ENCODE peak calls at places on chromosomes 2 and 18, in seven cellular contexts. K is GM12865, L is prostate gland, F is GM23338, Q is bronchial epithelial cell, S is nephron progenitor cell, D is stomach. M is an unnamed sample.

GRCh38 chr2:155382781-155383180 is 684.3 kb downstream of the KCNJ3 start:
- DNase-seq in F (no peak), D (no peak), L (no peak), S (no peak), Q (no peak), K (no peak), M (no peak)

GRCh38 chr2:224584768-224585204 is 377 bp downstream of the CUL3 start:
- DNase-seq in F (peak), L (peak), S (no peak), K (peak), D (peak), Q (no peak), M (peak)

GRCh38 chr2:203692039-203692710 is 14.3 kb upstream of the CD28 start:
- DNase-seq in D (no peak), S (peak), L (no peak), F (no peak), K (no peak), Q (no peak), M (no peak)

GRCh38 chr2:76446872-76447271 is 736.2 kb upstream of the GCFC2 start:
- DNase-seq in L (no peak), K (no peak), S (no peak), Q (no peak), F (peak), D (no peak), M (no peak)

GRCh38 chr2:74834806-74835755 is 1.2 kb downstream of the HK2 start:
- DNase-seq in S (peak), K (peak), Q (peak), F (peak), D (peak), L (no peak), M (peak)

GRCh38 chr2:100786297-100786658 is 33.7 kb upstream of the NPAS2 start:
- DNase-seq in Q (peak), S (no peak), L (peak), D (peak), K (no peak), F (no peak), M (no peak)

GRCh38 chr2:191291471-191291870 is 46.3 kb downstream of the MYO1B start:
- DNase-seq in Q (no peak), F (no peak), L (no peak), D (no peak), S (no peak), K (no peak), M (no peak)

GRCh38 chr2:218028562-218029348 is 26.0 kb upstream of the TNS1 start:
- DNase-seq in S (no peak), F (no peak), K (no peak), L (peak), D (peak), Q (peak), M (no peak)

GRCh38 chr2:45993476-45993991 is 303.7 kb upstream of the EPAS1 start:
- DNase-seq in S (peak), K (peak), Q (peak), D (peak), F (peak), L (peak), M (peak)

GRCh38 chr18:74874351-74874750 is 276.7 kb downstream of the ZNF407 start:
- DNase-seq in Q (no peak), D (no peak), F (no peak), L (no peak), S (no peak), K (no peak), M (no peak)

GRCh38 chr2:9375857-9376428 is 47.4 kb downstream of the ITGB1BP1 start:
- DNase-seq in D (no peak), L (no peak), F (no peak), Q (no peak), K (peak), S (no peak), M (no peak)

GRCh38 chr18:9535430-9535972 is 60.2 kb downstream of the RALBP1 start:
- DNase-seq in K (no peak), F (no peak), D (no peak), L (no peak), S (no peak), Q (peak), M (no peak)

GRCh38 chr2:232229296-232229916 is 149.1 kb upstream of the ALPP start:
- DNase-seq in D (no peak), Q (peak), L (no peak), S (no peak), K (peak), F (no peak), M (no peak)

DNA sequence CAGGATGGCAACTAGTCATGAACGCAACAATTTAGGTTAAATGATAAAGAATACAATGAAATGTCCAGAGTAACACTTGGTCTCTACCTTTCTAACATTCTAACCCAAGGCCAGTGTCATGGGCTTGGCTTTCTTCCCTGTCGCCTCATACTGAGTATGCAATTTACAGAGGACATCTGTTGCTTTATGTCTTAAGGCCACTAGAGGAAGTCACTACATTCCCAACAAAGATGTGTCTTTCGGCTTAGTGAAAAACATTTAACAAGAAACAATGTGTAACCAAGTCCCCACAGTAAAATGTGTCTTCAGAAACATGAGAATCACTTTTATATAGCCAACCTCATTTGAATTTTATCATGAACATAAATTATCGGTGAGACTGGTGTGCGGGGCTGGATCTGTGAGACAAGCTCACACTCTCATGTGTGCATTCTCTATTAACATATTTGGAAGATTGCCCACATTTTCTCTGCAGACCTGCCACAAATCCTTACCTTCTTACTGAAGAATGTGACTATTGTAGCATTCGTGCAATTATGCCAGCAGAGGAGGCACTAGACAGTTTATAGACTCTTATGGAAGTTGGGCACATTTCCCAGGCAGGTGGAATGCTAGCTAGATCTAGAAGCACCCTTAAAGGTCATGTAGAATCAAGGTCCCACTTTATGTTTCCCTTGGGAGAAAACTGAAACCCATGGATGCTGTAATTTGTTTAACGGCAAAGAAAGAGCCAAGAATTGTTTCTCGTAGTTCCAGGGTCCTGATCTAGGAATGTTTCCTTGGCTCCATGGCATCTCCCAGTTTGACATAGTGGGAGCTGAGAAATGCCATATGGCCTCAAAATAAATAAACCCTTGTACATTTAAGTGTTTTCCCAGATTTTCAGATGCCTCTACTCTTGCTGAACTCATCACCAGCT is 101.8 kb downstream of the CD226 start:
- DNase-seq in D (no peak), Q (peak), F (peak), S (no peak), L (no peak), K (no peak), M (no peak)
- TF ChIP-seq CTCF in D (no peak), Q (no peak), F (peak), S (no peak), L (no peak), K (no peak), M (no peak)

GRCh38 chr18:3234457-3234856 is 13.1 kb upstream of the MYL12A start:
- DNase-seq in K (no peak), L (no peak), S (no peak), Q (no peak), F (no peak), D (no peak), M (no peak)

GRCh38 chr18:3235846-3236245 is 11.8 kb upstream of the MYL12A start:
- DNase-seq in D (no peak), S (no peak), F (no peak), K (no peak), L (no peak), Q (no peak), M (no peak)

GRCh38 chr18:3233433-3234168 is 13.8 kb upstream of the MYOM1 start:
- DNase-seq in Q (no peak), S (no peak), K (no peak), F (no peak), D (no peak), L (no peak), M (no peak)

GRCh38 chr18:3236470-3236869 is 11.1 kb upstream of the MYL12A start:
- DNase-seq in K (no peak), F (no peak), Q (peak), D (no peak), S (no peak), L (no peak), M (no peak)

GRCh38 chr18:3238742-3239141 is 8.9 kb upstream of the MYL12A start:
- DNase-seq in K (no peak), Q (no peak), D (no peak), L (no peak), S (no peak), F (no peak), M (no peak)
- TF ChIP-seq CTCF in K (no peak), Q (peak), D (no peak), L (no peak), S (no peak), F (no peak), M (no peak)

DNA sequence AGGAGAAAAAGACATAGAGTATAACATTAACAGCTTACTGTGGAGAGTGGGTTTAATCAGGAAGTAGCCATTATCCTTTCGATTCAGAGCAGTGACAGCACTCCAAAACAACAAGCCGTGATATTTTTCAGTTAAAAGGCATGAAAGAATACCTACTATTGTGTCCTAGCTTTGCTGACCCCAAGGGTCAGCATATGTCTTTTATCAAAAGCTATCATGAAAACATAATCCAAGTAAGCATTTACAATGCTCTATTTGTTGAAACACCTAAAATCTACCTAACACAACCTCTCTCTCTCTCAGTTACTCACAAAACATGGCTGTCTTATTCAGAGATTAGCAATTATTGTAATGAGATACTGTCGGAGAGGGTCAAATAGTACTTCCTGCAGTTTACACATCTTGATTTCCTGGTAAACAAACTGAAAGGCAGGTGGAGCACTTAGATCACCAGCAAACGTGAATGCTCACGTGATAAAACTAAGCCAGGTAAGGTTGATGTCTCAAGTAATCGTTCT is 100.0 kb downstream of the BAZ2B start:
- DNase-seq in S (no peak), Q (peak), D (no peak), F (peak), L (peak), K (peak), M (peak)
- TF ChIP-seq CTCF in S (no peak), Q (no peak), D (no peak), F (peak), L (peak), K (no peak), M (no peak)

GRCh38 chr2:241734208-241734466 is 293 bp upstream of the D2HGDH start:
- DNase-seq in S (no peak), L (no peak), D (no peak), Q (no peak), F (no peak), K (peak), M (no peak)
- TF ChIP-seq CTCF in S (no peak), L (no peak), D (no peak), Q (peak), F (peak), K (no peak), M (no peak)

GRCh38 chr2:19362652-19363473 is 4.4 kb upstream of the OSR1 start:
- DNase-seq in F (peak), D (peak), L (peak), K (peak), Q (peak), S (peak), M (peak)
- TF ChIP-seq CTCF in F (peak), D (no peak), L (peak), K (peak), Q (peak), S (peak), M (peak)

DNA sequence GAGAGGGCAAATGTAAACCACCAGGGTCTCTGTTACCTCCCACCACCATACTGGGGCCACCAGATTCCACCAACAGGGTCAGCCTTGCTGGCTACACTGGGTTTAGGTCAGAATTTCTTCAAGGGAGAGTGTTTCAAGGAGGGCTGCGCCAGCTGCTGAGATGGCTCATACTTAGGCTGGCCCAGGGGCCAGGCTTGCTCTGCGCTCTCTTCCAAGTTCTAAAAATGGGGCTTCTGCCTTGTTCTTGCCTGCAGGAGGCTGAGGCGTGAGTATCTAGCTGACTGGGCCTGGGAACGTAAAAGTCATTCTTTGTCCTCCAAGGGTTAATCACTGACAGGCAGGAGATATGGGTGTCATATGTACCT is 28.1 kb downstream of the MRPL33 start:
- DNase-seq in F (no peak), D (no peak), L (no peak), S (no peak), K (no peak), Q (peak), M (no peak)
- TF ChIP-seq CTCF in F (no peak), D (no peak), L (no peak), S (no peak), K (no peak), Q (no peak), M (no peak)

DNA sequence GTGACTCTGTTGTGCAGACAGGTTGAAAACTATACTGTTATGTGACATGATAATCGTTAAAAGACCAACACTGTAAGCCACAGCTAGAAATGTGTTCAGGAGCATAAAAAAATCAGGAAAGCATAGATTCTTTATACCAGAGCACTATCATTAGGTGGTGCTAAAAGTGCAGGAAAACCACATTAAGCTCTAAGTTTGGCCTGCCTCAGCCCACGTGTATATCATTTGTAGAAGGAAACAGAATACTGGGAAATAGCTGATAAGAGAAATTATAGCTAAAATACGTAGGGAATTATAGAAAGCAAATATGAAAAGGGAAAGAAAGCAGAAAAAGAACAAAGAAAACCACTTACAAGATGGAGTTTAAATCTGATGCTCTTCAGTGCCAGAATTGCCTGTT is 26.5 kb upstream of the C2orf74 start:
- DNase-seq in S (no peak), D (no peak), K (no peak), Q (peak), F (peak), L (no peak), M (no peak)
- TF ChIP-seq CTCF in S (no peak), D (no peak), K (no peak), Q (peak), F (peak), L (no peak), M (no peak)